ENCODE peak calls at places on chromosomes 5 and 9, in seven cellular contexts. C is right atrium auricular region, J is MCF 10A, U is AG09319, I is A549, V is HFFc6, W is epithelial cell of esophagus. B is an unnamed sample.

GRCh38 chr5:13328316-13328715 is 616.2 kb downstream of the DNAH5 start:
- DNase-seq in C (no peak), J (no peak), U (no peak), I (no peak), V (no peak), W (no peak), B (no peak)

GRCh38 chr5:136207631-136208030 is 14.7 kb upstream of the SMIM32 start:
- DNase-seq in C (no peak), J (no peak), U (no peak), I (no peak), V (no peak), W (no peak), B (no peak)

GRCh38 chr5:179731791-179732411 is 721 bp upstream of the MAML1 start:
- DNase-seq in C (peak; percentile 60), J (peak; percentile 93), U (peak; percentile 55), I (no peak), V (peak; percentile 85), W (peak; percentile 95), B (no peak)

GRCh38 chr5:50320131-50320749 is 120.8 kb downstream of the EMB start:
- DNase-seq in C (no peak), J (peak; percentile 34), U (no peak), I (no peak), V (no peak), W (peak; percentile 35), B (no peak)

GRCh38 chr5:58459276-58459859 is 518 bp downstream of the PLK2 start:
- DNase-seq in C (no peak), J (peak; percentile 63), U (no peak), I (peak; percentile 21), V (peak; percentile 30), W (peak; percentile 43), B (no peak)

GRCh38 chr9:18233776-18234445 is 240.0 kb upstream of the ADAMTSL1 start:
- DNase-seq in C (no peak), J (no peak), U (no peak), I (no peak), V (no peak), W (peak; percentile 57), B (no peak)

GRCh38 chr5:144198386-144198785 is 27.7 kb downstream of the KCTD16 start:
- DNase-seq in C (no peak), J (no peak), U (no peak), I (peak; percentile 21), V (peak; percentile 52), W (peak; percentile 76), B (no peak)

GRCh38 chr9:3446313-3446712 is 79.5 kb downstream of the RFX3 start:
- DNase-seq in C (no peak), J (no peak), U (no peak), I (no peak), V (no peak), W (no peak), B (no peak)

GRCh38 chr5:83724001-83724400 is 3.3 kb upstream of the HAPLN1 start:
- DNase-seq in C (no peak), J (no peak), U (no peak), I (no peak), V (no peak), W (no peak), B (no peak)

GRCh38 chr9:126957687-126958053 is 43.1 kb downstream of the RALGPS1 start:
- DNase-seq in C (no peak), J (peak; percentile 59), U (no peak), I (no peak), V (peak; percentile 49), W (peak; percentile 64), B (no peak)

GRCh38 chr9:90801507-90802289 is at the start of gene SYK:
- DNase-seq in C (no peak), J (peak; percentile 21), U (no peak), I (no peak), V (no peak), W (peak; percentile 67), B (no peak)

GRCh38 chr5:120852222-120852860 is 388.2 kb downstream of the PRR16 start:
- DNase-seq in C (no peak), J (no peak), U (no peak), I (no peak), V (no peak), W (no peak), B (no peak)

GRCh38 chr5:174145821-174146220 is 100.3 kb downstream of the NSG2 start:
- DNase-seq in C (no peak), J (peak; percentile 40), U (no peak), I (no peak), V (no peak), W (no peak), B (peak; percentile 57)

GRCh38 chr5:95519681-95520080 is 35.1 kb downstream of the SKIC3 start:
- DNase-seq in C (no peak), J (no peak), U (no peak), I (no peak), V (no peak), W (no peak), B (no peak)

GRCh38 chr9:113580041-113580953 is 116.8 kb downstream of the RGS3 start:
- DNase-seq in C (peak; percentile 84), J (peak; percentile 90), U (no peak), I (no peak), V (no peak), W (peak; percentile 89), B (no peak)

GRCh38 chr5:58922392-58923171 is 339.7 kb downstream of the RAB3C start:
- DNase-seq in C (peak; percentile 93), J (no peak), U (no peak), I (no peak), V (no peak), W (peak; percentile 23), B (no peak)

GRCh38 chr9:121684381-121685145 is 33.1 kb downstream of the DAB2IP start:
- DNase-seq in C (no peak), J (peak; percentile 47), U (no peak), I (peak; percentile 60), V (no peak), W (peak; percentile 37), B (no peak)

GRCh38 chr9:37957664-37957953 is 53.7 kb upstream of the SLC25A51 start:
- DNase-seq in C (no peak), J (no peak), U (no peak), I (no peak), V (no peak), W (no peak), B (no peak)

GRCh38 chr9:18122156-18122555 is 351.8 kb upstream of the ADAMTSL1 start:
- DNase-seq in C (no peak), J (no peak), U (no peak), I (no peak), V (no peak), W (no peak), B (no peak)

GRCh38 chr9:35500130-35500748 is 10.3 kb downstream of the RUSC2 start:
- DNase-seq in C (no peak), J (no peak), U (no peak), I (no peak), V (no peak), W (no peak), B (no peak)

GRCh38 chr5:92504346-92504745 is 1076.7 kb downstream of the NR2F1-AS1 start:
- DNase-seq in C (no peak), J (peak; percentile 17), U (no peak), I (no peak), V (no peak), W (peak; percentile 59), B (no peak)

GRCh38 chr9:20363233-20363632 is 259.1 kb downstream of the MLLT3 start:
- DNase-seq in C (no peak), J (no peak), U (no peak), I (no peak), V (no peak), W (no peak), B (no peak)

GRCh38 chr9:115945009-115945431 is 208.6 kb upstream of the PAPPA start:
- DNase-seq in C (no peak), J (no peak), U (no peak), I (peak; percentile 38), V (no peak), W (no peak), B (no peak)

GRCh38 chr5:4520557-4520956 is 619.6 kb upstream of the ADAMTS16 start:
- DNase-seq in C (no peak), J (no peak), U (no peak), I (no peak), V (no peak), W (no peak), B (no peak)
- TF ChIP-seq CTCF in C (no peak), J (peak; percentile 16), U (no peak), I (no peak), V (no peak), W (no peak), B (no peak)

GRCh38 chr5:78566747-78567449 is 81.7 kb downstream of the LHFPL2 start:
- DNase-seq in C (no peak), J (no peak), U (no peak), I (no peak), V (no peak), W (peak; percentile 37), B (no peak)
- TF ChIP-seq CTCF in C (no peak), J (no peak), U (no peak), I (no peak), V (peak; percentile 23), W (no peak), B (no peak)

DNA sequence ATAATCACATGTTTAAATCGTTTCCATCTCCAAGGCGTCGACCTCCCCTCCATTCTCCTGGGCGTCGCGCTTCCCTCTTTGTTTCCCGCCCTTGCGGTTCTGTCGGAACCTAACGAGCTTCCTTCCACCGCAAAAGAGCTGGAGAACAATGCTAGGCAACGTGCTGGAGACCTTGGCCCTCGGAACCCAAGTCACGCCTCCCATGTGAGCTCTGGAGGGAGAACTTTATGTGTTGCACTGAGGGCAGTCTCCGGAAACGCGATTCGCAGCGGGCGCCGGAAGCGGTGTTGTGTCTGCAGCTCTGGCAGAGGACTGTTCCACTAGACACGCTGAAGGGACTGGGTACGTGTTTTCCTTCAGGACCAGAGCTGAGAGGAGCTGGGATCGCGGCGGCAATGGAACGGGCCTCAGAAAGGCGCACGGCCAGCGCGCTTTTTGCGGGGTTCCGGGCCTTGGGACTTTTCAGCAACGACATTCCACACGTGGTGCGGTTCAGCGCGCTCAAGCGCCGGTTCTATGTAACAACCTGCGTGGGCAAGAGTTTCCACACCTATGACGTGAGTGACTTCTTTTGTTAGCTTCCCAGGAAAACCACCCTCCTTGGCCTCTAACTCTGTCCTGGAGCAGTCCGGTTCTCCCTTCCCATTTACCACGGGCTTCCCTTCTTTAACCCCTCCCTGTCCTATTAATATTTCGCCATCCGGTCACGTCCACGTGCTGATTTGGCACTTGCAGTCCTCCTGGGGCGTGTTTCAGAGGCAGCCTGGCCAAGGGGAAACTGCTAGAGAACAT is at the start of gene WDR36:
- DNase-seq in C (peak; percentile 96), J (peak; percentile 94), U (peak; percentile 77), I (peak; percentile 76), V (peak; percentile 87), W (peak; percentile 94), B (peak; percentile 92)
- TF ChIP-seq CTCF in C (no peak), J (no peak), U (no peak), I (no peak), V (no peak), W (no peak), B (peak; percentile 10)

DNA sequence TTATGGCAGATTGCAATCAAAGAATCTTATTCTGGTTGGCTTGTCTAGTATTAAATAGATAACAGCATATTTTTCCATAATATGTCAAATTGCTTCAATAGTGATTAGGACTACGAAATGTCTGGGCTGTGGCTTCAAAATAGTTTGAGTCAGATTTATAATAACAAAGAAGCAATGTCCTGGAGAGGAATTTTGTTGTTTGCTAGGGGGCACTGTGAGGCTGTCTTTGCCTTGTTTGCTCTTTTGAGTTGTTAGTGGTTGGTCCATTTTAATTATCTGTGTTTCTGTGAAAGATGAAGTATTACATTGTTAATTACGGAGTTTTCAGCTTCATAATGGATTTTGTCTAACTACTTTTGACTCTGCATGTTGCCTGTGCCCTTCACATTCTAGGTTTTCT is 713.6 kb downstream of the TLE4 start:
- DNase-seq in C (no peak), J (peak; percentile 54), U (no peak), I (no peak), V (no peak), W (peak; percentile 28), B (no peak)
- TF ChIP-seq CTCF in C (peak; percentile 25), J (no peak), U (peak; percentile 20), I (peak; percentile 11), V (no peak), W (peak; percentile 33), B (peak; percentile 37)